ENCODE peak calls at places on chromosomes 12 and 14, in four cellular contexts. One of them, this sample, is unnamed.

GRCh38 chr12:29519585-29520182 is 22.2 kb upstream of the OVCH1 start:
- DNase-seq in NCI-H1694: peak
- DNase-seq in activated effector memory CD4-positive, alpha-beta T cell treated with anti-CD3 and anti-CD28 coated beads, Interleukin-2, amount 50 U/mL, for 16 hours: no peak
- DNase-seq in NCI-H2081: no peak
- DNase-seq in this sample: no peak

GRCh38 chr14:100473249-100473648 is 114.0 kb downstream of the BEGAIN start:
- DNase-seq in NCI-H1694: no peak
- DNase-seq in activated effector memory CD4-positive, alpha-beta T cell treated with anti-CD3 and anti-CD28 coated beads, Interleukin-2, amount 50 U/mL, for 16 hours: no peak
- DNase-seq in NCI-H2081: no peak
- DNase-seq in this sample: peak

GRCh38 chr14:87996276-87996592 is 3.3 kb upstream of the GALC start:
- DNase-seq in NCI-H1694: no peak
- DNase-seq in activated effector memory CD4-positive, alpha-beta T cell treated with anti-CD3 and anti-CD28 coated beads, Interleukin-2, amount 50 U/mL, for 16 hours: no peak
- DNase-seq in NCI-H2081: no peak
- DNase-seq in this sample: no peak

GRCh38 chr14:95341564-95341963 is 21.9 kb upstream of the CLMN start:
- DNase-seq in NCI-H1694: no peak
- DNase-seq in activated effector memory CD4-positive, alpha-beta T cell treated with anti-CD3 and anti-CD28 coated beads, Interleukin-2, amount 50 U/mL, for 16 hours: no peak
- DNase-seq in NCI-H2081: no peak
- DNase-seq in this sample: no peak

GRCh38 chr12:111283986-111284385 is 84.9 kb downstream of the PHETA1 start:
- DNase-seq in NCI-H1694: no peak
- DNase-seq in activated effector memory CD4-positive, alpha-beta T cell treated with anti-CD3 and anti-CD28 coated beads, Interleukin-2, amount 50 U/mL, for 16 hours: no peak
- DNase-seq in NCI-H2081: no peak
- DNase-seq in this sample: no peak

GRCh38 chr12:46560078-46560477 is 187.5 kb upstream of the SLC38A2 start:
- DNase-seq in NCI-H1694: no peak
- DNase-seq in activated effector memory CD4-positive, alpha-beta T cell treated with anti-CD3 and anti-CD28 coated beads, Interleukin-2, amount 50 U/mL, for 16 hours: no peak
- DNase-seq in NCI-H2081: no peak
- DNase-seq in this sample: no peak

GRCh38 chr12:55933158-55933798 is 2.3 kb downstream of the DGKA start:
- DNase-seq in NCI-H1694: no peak
- DNase-seq in activated effector memory CD4-positive, alpha-beta T cell treated with anti-CD3 and anti-CD28 coated beads, Interleukin-2, amount 50 U/mL, for 16 hours: peak
- DNase-seq in NCI-H2081: no peak
- DNase-seq in this sample: no peak

GRCh38 chr14:58100735-58101368 is 51.2 kb downstream of the ARMH4 start:
- DNase-seq in NCI-H1694: no peak
- DNase-seq in activated effector memory CD4-positive, alpha-beta T cell treated with anti-CD3 and anti-CD28 coated beads, Interleukin-2, amount 50 U/mL, for 16 hours: no peak
- DNase-seq in NCI-H2081: no peak
- DNase-seq in this sample: no peak

GRCh38 chr14:50822501-50823042 is 8.4 kb downstream of the NIN start:
- DNase-seq in NCI-H1694: no peak
- DNase-seq in activated effector memory CD4-positive, alpha-beta T cell treated with anti-CD3 and anti-CD28 coated beads, Interleukin-2, amount 50 U/mL, for 16 hours: no peak
- DNase-seq in NCI-H2081: no peak
- DNase-seq in this sample: no peak

GRCh38 chr12:21502164-21502496 is 541 bp downstream of the GOLT1B start:
- DNase-seq in NCI-H1694: peak
- DNase-seq in activated effector memory CD4-positive, alpha-beta T cell treated with anti-CD3 and anti-CD28 coated beads, Interleukin-2, amount 50 U/mL, for 16 hours: peak
- DNase-seq in NCI-H2081: no peak
- DNase-seq in this sample: no peak

GRCh38 chr14:37830271-37830670 is 234.8 kb downstream of the TTC6 start:
- DNase-seq in NCI-H1694: no peak
- DNase-seq in activated effector memory CD4-positive, alpha-beta T cell treated with anti-CD3 and anti-CD28 coated beads, Interleukin-2, amount 50 U/mL, for 16 hours: no peak
- DNase-seq in NCI-H2081: no peak
- DNase-seq in this sample: no peak

GRCh38 chr14:89941830-89942377 is 12.6 kb downstream of the EFCAB11 start:
- DNase-seq in NCI-H1694: no peak
- DNase-seq in activated effector memory CD4-positive, alpha-beta T cell treated with anti-CD3 and anti-CD28 coated beads, Interleukin-2, amount 50 U/mL, for 16 hours: no peak
- DNase-seq in NCI-H2081: no peak
- DNase-seq in this sample: no peak

GRCh38 chr14:93977790-93978581 is 1.6 kb upstream of the ASB2 start:
- DNase-seq in NCI-H1694: no peak
- DNase-seq in activated effector memory CD4-positive, alpha-beta T cell treated with anti-CD3 and anti-CD28 coated beads, Interleukin-2, amount 50 U/mL, for 16 hours: peak
- DNase-seq in NCI-H2081: no peak
- DNase-seq in this sample: no peak

GRCh38 chr12:104669057-104669770 is 212.5 kb downstream of the CHST11 start:
- DNase-seq in NCI-H1694: peak
- DNase-seq in activated effector memory CD4-positive, alpha-beta T cell treated with anti-CD3 and anti-CD28 coated beads, Interleukin-2, amount 50 U/mL, for 16 hours: no peak
- DNase-seq in NCI-H2081: no peak
- DNase-seq in this sample: peak

GRCh38 chr12:14993537-14994266 is 20.9 kb downstream of the PDE6H start:
- DNase-seq in NCI-H1694: no peak
- DNase-seq in activated effector memory CD4-positive, alpha-beta T cell treated with anti-CD3 and anti-CD28 coated beads, Interleukin-2, amount 50 U/mL, for 16 hours: no peak
- DNase-seq in NCI-H2081: no peak
- DNase-seq in this sample: no peak